ENCODE peak calls at places on chromosomes 11 and 22, in seven cellular contexts. A is uterus; C is effector memory CD4-positive, alpha-beta T cell; N is IMR-90; J is testis; R is GM23338; U is psoas muscle. K is an unnamed sample. For H3K4me1, the result is how much of the 10 kb centered on the place peaks cover.

GRCh38 chr22:28810839-28811491 is 10.6 kb upstream of the XBP1 start:
- DNase-seq in J (no peak), N (no peak), R (no peak), A (no peak), C (peak), U (no peak), K (no peak)

GRCh38 chr11:13207665-13208594 is 69.7 kb upstream of the BMAL1 start:
- DNase-seq in U (peak), C (no peak), A (peak), J (no peak), R (peak), N (peak), K (no peak)

GRCh38 chr11:5103066-5103465 is 33.7 kb downstream of the OR52E1 start:
- DNase-seq in C (no peak), U (no peak), J (no peak), A (no peak), R (no peak), N (no peak), K (no peak)

GRCh38 chr11:34416746-34417145 is 22.0 kb upstream of the CAT start:
- DNase-seq in R (no peak), A (no peak), J (no peak), C (no peak), N (no peak), U (no peak), K (no peak)

GRCh38 chr11:76653674-76654309 is 16.8 kb downstream of the LRRC32 start:
- DNase-seq in A (peak), J (peak), N (peak), R (no peak), C (no peak), U (peak), K (no peak)

GRCh38 chr11:11025087-11025486 is 167.2 kb upstream of the ZBED5 start:
- DNase-seq in J (no peak), R (no peak), A (no peak), C (no peak), U (no peak), N (peak), K (no peak)

GRCh38 chr22:48628891-48629559 is 1198.6 kb downstream of the BRD1 start:
- DNase-seq in A (no peak), J (no peak), C (no peak), R (no peak), U (no peak), N (no peak), K (no peak)

GRCh38 chr11:112526699-112527410 is 266.2 kb upstream of the PLET1 start:
- DNase-seq in J (no peak), R (no peak), N (no peak), A (no peak), U (no peak), C (no peak), K (peak)

GRCh38 chr22:22810018-22810427 is 77.6 kb upstream of the IGLL5 start:
- DNase-seq in J (peak), N (peak), R (no peak), C (peak), A (no peak), U (peak), K (peak)

GRCh38 chr22:20414059-20414440 is 20.1 kb downstream of the ZNF74 start:
- DNase-seq in R (no peak), U (no peak), N (no peak), C (no peak), A (no peak), J (no peak), K (no peak)

GRCh38 chr11:112784323-112785073 is 176.7 kb upstream of the NCAM1 start:
- DNase-seq in A (peak), R (peak), J (peak), U (peak), N (no peak), C (no peak), K (no peak)

GRCh38 chr11:6351782-6352181 is 31.5 kb upstream of the CAVIN3 start:
- DNase-seq in U (no peak), A (no peak), C (no peak), R (no peak), J (no peak), N (peak), K (no peak)

GRCh38 chr11:9528573-9529332 is 44.7 kb upstream of the WEE1 start:
- DNase-seq in U (no peak), R (no peak), A (no peak), J (no peak), C (no peak), N (no peak), K (no peak)

GRCh38 chr22:46008836-46009596 is 32.1 kb upstream of the WNT7B start:
- DNase-seq in J (no peak), N (no peak), A (peak), R (no peak), C (no peak), U (peak), K (no peak)

GRCh38 chr22:46008291-46008690 is 31.3 kb upstream of the WNT7B start:
- DNase-seq in C (no peak), J (no peak), U (peak), N (no peak), A (no peak), R (no peak), K (no peak)

GRCh38 chr22:46006379-46007002 is 29.5 kb upstream of the WNT7B start:
- DNase-seq in A (peak), U (peak), N (peak), C (peak), R (peak), J (peak), K (peak)

GRCh38 chr22:46007003-46007847 is 30.3 kb upstream of the WNT7B start:
- DNase-seq in U (peak), R (no peak), N (peak), A (peak), C (no peak), J (peak), K (no peak)

DNA sequence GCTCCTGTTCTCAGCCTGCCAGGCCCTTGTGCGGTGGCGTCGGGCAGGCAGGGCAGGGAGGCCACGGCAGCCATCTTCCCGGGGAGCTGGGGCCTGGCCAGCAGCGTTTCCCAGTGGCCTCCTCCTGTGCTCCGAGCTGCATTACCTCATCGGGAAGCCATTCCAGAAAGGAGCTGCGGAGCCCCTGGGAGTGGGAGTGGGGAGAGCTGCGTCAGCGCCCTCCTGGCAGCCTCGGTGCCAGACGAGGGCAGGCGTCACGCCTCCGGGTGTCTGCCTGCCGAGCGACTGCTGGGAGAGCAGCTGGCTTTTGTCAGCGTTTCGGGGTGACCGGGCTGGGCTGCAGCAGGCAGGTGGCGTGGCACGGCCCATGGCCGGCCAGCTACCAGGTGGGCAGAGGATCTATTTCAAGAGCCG is 30.9 kb upstream of the WNT7B start:
- DNase-seq in A (peak), J (peak), C (no peak), N (peak), U (peak), R (no peak), K (no peak)
- H3K27ac ChIP-seq in A (peak), J (peak), C (no peak), N (peak), U (peak), R (no peak), K (no peak)

GRCh38 chr11:130431806-130432205 is 3.4 kb upstream of the ADAMTS8 start:
- DNase-seq in C (no peak), R (no peak), A (no peak), J (no peak), U (no peak), N (peak), K (no peak)
- H3K4me3 ChIP-seq in C (no peak), R (no peak), A (no peak), J (no peak), U (no peak), N (no peak), K (no peak)

GRCh38 chr22:39365406-39365782 is 15.6 kb downstream of the SYNGR1 start:
- DNase-seq in A (no peak), J (no peak), U (no peak), N (no peak), R (no peak), C (no peak), K (no peak)
- H3K4me1 ChIP-seq in A (under half), J (under half), U (under half), N (under half), R (under half), C (under half), K (under half)

GRCh38 chr22:35516723-35517122 is 23.9 kb upstream of the RASD2 start:
- DNase-seq in N (no peak), J (no peak), C (no peak), U (no peak), A (no peak), R (no peak), K (no peak)

GRCh38 chr22:35518781-35519180 is 21.9 kb upstream of the RASD2 start:
- DNase-seq in N (no peak), R (no peak), A (no peak), C (no peak), U (no peak), J (no peak), K (no peak)

GRCh38 chr22:35519306-35520000 is 21.2 kb upstream of the RASD2 start:
- DNase-seq in R (no peak), C (no peak), U (no peak), J (no peak), A (no peak), N (no peak), K (no peak)

GRCh38 chr22:35517207-35517606 is 23.4 kb upstream of the RASD2 start:
- DNase-seq in N (no peak), A (no peak), U (no peak), J (no peak), C (no peak), R (peak), K (no peak)

DNA sequence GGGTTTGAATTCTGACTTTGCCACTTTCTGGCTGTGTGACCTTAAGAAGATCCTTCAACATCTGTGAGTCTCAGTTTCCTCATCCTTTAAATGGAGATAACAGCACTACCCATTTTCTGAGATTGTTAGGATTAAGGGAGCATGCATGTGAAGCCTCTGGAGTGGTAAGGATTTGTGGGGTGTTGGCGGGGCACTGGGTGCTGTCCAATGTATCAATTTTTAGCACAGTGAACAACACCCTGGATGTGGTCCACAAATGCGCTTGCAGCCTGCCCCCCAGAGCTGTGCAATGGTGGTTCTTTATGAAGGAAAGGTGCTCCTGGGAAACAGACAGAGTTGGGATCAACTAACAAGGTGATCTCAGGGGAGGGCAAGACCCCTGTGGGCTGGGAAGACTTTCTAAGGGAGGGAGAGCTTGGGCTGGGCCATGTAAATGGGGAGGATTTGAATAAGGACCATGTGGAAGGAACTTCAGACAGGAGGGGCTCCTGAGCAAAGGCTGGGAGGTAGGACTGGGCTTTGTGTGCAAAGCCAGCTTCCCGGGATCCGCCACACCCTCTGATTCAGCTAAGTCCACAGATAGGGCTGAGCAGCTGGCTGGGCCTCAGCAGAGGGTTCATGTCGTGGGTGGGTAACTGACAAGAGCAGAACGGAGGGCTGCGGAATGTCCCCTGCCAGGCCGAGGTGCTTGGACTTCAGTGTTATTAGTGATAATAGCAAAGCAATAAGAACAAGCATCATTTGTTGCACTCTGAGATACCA is 22.7 kb upstream of the RASD2 start:
- DNase-seq in U (no peak), N (no peak), R (no peak), J (no peak), A (no peak), C (no peak), K (no peak)
- H3K27ac ChIP-seq in U (no peak), N (no peak), R (no peak), J (no peak), A (no peak), C (no peak), K (no peak)

DNA sequence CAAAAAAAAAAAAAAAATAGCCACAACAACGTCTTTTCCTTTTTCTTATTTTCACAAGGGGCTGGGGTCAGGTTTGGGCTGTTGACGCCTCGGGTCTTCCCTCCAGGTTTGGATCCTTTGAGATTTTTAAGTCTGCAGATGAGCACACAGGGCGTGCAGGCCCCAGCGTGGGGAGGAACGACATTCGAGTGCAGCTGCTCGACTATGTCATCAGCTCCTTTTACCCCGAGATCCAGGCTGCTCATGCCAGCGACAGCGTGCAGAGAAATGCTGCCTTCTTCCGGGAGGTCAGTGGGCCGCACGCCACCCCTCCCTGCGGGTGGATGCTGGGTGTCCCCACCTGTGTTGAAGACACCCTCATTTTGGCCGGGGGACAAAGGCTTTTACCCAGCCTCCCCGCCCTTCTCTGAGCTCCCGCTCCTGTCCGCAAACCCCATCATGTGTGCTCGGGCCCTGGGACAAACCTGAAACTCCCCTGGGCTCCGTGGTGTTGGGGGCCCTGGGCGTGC is 7.7 kb downstream of the SELENOO start:
- DNase-seq in J (no peak), C (no peak), N (no peak), U (no peak), R (no peak), A (no peak), K (no peak)
- H3K4me3 ChIP-seq in J (no peak), C (no peak), N (no peak), U (no peak), R (no peak), A (no peak), K (no peak)

GRCh38 chr22:40329021-40329456 is 17.3 kb upstream of the ADSL start:
- DNase-seq in C (no peak), U (no peak), N (no peak), J (no peak), R (no peak), A (no peak), K (no peak)

GRCh38 chr22:40329466-40329865 is 16.8 kb upstream of the ADSL start:
- DNase-seq in A (no peak), J (no peak), C (no peak), N (no peak), U (no peak), R (no peak), K (no peak)

GRCh38 chr22:40325315-40325714 is 21.0 kb upstream of the ADSL start:
- DNase-seq in R (no peak), U (no peak), C (peak), N (no peak), J (no peak), A (no peak), K (peak)

GRCh38 chr22:40328551-40328950 is 17.7 kb upstream of the ADSL start:
- DNase-seq in A (no peak), C (no peak), N (no peak), U (no peak), J (no peak), R (no peak), K (no peak)

GRCh38 chr22:40326905-40327735 is 19.2 kb upstream of the ADSL start:
- DNase-seq in A (no peak), J (no peak), N (peak), U (no peak), R (peak), C (no peak), K (no peak)
- H3K4me1 ChIP-seq in A (under half), J (under half), N (under half), U (under half), R (under half), C (half or more), K (half or more)

GRCh38 chr22:46752286-46752685 is 10.2 kb upstream of the TBC1D22A start:
- DNase-seq in R (no peak), J (no peak), A (no peak), N (no peak), U (peak), C (no peak), K (no peak)
- H3K27ac ChIP-seq in R (no peak), J (no peak), A (no peak), N (no peak), U (no peak), C (no peak), K (no peak)

GRCh38 chr11:118238397-118238796 is 13.6 kb upstream of the JAML start:
- DNase-seq in A (no peak), C (no peak), J (no peak), R (no peak), U (no peak), N (no peak), K (no peak)

GRCh38 chr11:118238947-118239346 is 13.2 kb downstream of the MPZL3 start:
- DNase-seq in A (no peak), N (no peak), U (no peak), C (no peak), J (no peak), R (peak), K (no peak)

GRCh38 chr11:118241191-118242098 is 10.7 kb downstream of the MPZL3 start:
- DNase-seq in A (no peak), U (no peak), C (peak), R (no peak), J (no peak), N (no peak), K (peak)

GRCh38 chr11:118236170-118236569 is 11.4 kb upstream of the JAML start:
- DNase-seq in R (no peak), C (no peak), U (no peak), J (no peak), A (no peak), N (no peak), K (no peak)

DNA sequence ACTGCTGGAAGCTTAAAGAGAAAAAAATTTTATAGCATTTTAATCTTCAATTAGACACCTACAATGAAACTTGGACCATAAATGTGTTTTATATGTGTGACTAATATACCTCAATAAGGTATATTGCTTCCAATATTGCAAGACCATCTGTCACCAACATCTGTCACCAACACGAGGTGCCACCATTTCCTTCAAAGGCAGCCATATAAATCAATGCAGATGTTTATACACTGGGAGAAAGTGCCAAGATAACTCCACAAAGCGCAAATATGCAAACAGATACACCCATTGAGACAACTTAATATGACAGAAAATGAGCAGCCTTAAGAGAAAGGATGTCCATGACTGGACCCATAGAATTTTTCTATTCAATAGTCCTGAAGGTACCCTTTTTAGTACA is 12.7 kb downstream of the MPZL3 start:
- DNase-seq in J (no peak), R (no peak), A (no peak), C (no peak), N (no peak), U (no peak), K (no peak)
- H3K4me3 ChIP-seq in J (no peak), R (no peak), A (no peak), C (peak), N (no peak), U (no peak), K (no peak)

GRCh38 chr11:132987936-132988335 is 544.4 kb downstream of the OPCML start:
- DNase-seq in R (no peak), C (no peak), J (no peak), U (no peak), A (no peak), N (no peak), K (no peak)

GRCh38 chr11:132997396-132997795 is 534.9 kb downstream of the OPCML start:
- DNase-seq in J (no peak), U (no peak), N (no peak), C (no peak), A (no peak), R (no peak), K (no peak)

GRCh38 chr11:132994038-132994502 is 538.2 kb downstream of the OPCML start:
- DNase-seq in R (peak), N (no peak), A (no peak), C (no peak), U (no peak), J (no peak), K (no peak)

GRCh38 chr11:132988381-132988780 is 543.9 kb downstream of the OPCML start:
- DNase-seq in C (no peak), R (no peak), J (no peak), A (no peak), U (no peak), N (no peak), K (no peak)

DNA sequence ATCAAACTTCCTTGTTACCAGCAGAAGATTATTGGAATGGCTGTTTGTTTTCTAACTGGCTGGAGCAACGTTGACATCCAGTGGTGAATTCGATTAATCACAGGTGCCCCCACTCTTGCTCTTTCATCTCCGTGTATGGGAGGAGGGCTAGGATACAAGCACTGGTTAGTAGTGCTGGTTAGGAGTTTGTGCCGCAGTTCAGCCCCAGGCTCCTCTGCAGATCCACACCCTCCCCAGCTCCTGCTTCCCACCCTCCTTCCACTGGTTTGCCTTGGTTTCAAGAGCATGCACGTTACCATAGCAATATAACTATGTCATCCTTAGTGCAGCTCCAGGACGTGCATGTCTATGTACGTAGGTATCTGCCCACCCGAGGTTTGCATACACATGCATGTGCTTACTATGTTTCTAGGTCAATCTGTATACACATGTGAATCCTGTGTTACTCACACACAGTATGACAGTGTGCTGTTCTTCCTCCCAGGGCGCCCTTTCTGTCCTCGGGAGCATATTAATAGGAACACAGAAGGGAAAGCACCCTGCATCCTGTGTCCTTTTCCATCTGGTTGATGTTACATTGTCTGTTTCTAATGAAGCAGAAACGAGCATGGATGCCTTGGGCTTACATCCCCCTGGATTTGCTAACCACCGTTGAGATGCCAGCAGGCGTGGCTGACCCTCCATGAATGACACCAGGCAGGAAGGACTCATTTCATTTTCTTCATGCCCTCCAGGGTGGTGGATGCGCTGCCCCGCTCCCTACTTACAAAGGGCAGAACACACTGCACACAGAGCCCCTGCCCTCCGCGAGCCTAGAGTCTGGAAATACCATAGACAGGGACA is 539.2 kb downstream of the OPCML start:
- DNase-seq in C (no peak), A (no peak), U (no peak), N (peak), J (no peak), R (peak), K (no peak)
- H3K4me1 ChIP-seq in C (under half), A (under half), U (under half), N (under half), J (under half), R (under half), K (under half)

K was measured in CD8-positive, alpha-beta T cell.